ENCODE peak calls at places on chromosome 22, in seven cellular contexts. J is HEK293T; S is fibroblast of the conjunctiva; D is pancreas; K is activated naive CD8-positive, alpha-beta T cell treated with anti-CD3 and anti-CD28 coated beads, Interleukin-2, amount 50 U/mL, for 24 hours; G is GM03348; Y is epithelial cell of prostate. V is an unnamed sample.

GRCh38 chr22:50581950-50582561 is 593 bp downstream of the CHKB start:
- DNase-seq in J (peak; percentile 28), S (no peak), D (no peak), K (peak; percentile 38), G (no peak), Y (no peak), V (no peak)

GRCh38 chr22:27842994-27843431 is 41.5 kb upstream of the MN1 start:
- DNase-seq in J (no peak), S (peak; percentile 62), D (no peak), K (no peak), G (peak; percentile 69), Y (no peak), V (no peak)

GRCh38 chr22:32311551-32312071 is 46.1 kb upstream of the RFPL3 start:
- DNase-seq in J (no peak), S (no peak), D (no peak), K (no peak), G (no peak), Y (no peak), V (no peak)

GRCh38 chr22:42714768-42715430 is 5.8 kb downstream of the A4GALT start:
- DNase-seq in J (no peak), S (no peak), D (no peak), K (no peak), G (no peak), Y (no peak), V (no peak)

GRCh38 chr22:31139866-31140716 is at the start of gene PLA2G3:
- DNase-seq in J (no peak), S (peak; percentile 8), D (no peak), K (no peak), G (peak; percentile 54), Y (no peak), V (peak; percentile 90)

GRCh38 chr22:31039393-31039792 is 41.7 kb upstream of the SMTN start:
- DNase-seq in J (no peak), S (peak; percentile 40), D (no peak), K (no peak), G (peak; percentile 79), Y (no peak), V (no peak)

GRCh38 chr22:30763815-30764686 is 69.4 kb downstream of the OSBP2 start:
- DNase-seq in J (peak; percentile 84), S (peak; percentile 74), D (peak; percentile 63), K (peak; percentile 47), G (peak; percentile 82), Y (peak; percentile 78), V (peak; percentile 44)

GRCh38 chr22:38271927-38272372 is 860 bp downstream of the TMEM184B start:
- DNase-seq in J (no peak), S (no peak), D (peak; percentile 63), K (no peak), G (no peak), Y (no peak), V (peak; percentile 72)

GRCh38 chr22:50691521-50691920 is 18.9 kb downstream of the SHANK3 start:
- DNase-seq in J (no peak), S (peak; percentile 17), D (no peak), K (peak; percentile 29), G (no peak), Y (no peak), V (no peak)

GRCh38 chr22:19730662-19731360 is 7.5 kb downstream of the GP1BB start:
- DNase-seq in J (peak; percentile 89), S (peak; percentile 59), D (peak; percentile 85), K (peak; percentile 90), G (peak; percentile 95), Y (no peak), V (peak; percentile 84)

GRCh38 chr22:49657275-49657973 is 170.2 kb downstream of the BRD1 start:
- DNase-seq in J (no peak), S (no peak), D (no peak), K (peak; percentile 77), G (no peak), Y (no peak), V (peak; percentile 73)

GRCh38 chr22:31192513-31192912 is 19.6 kb upstream of the LIMK2 start:
- DNase-seq in J (no peak), S (peak; percentile 78), D (no peak), K (no peak), G (peak; percentile 36), Y (no peak), V (no peak)

GRCh38 chr22:44091021-44091721 is 67.1 kb downstream of the PARVB start:
- DNase-seq in J (peak; percentile 38), S (no peak), D (no peak), K (peak; percentile 49), G (peak; percentile 26), Y (no peak), V (no peak)

GRCh38 chr22:38298312-38299000 is 18.8 kb downstream of the CSNK1E start:
- DNase-seq in J (peak; percentile 73), S (peak; percentile 63), D (no peak), K (peak; percentile 58), G (no peak), Y (peak; percentile 96), V (no peak)

GRCh38 chr22:29215012-29215860 is 9.5 kb downstream of the EMID1 start:
- DNase-seq in J (no peak), S (no peak), D (no peak), K (no peak), G (no peak), Y (no peak), V (no peak)

GRCh38 chr22:27990879-27991278 is 71.8 kb upstream of the PITPNB start:
- DNase-seq in J (peak; percentile 89), S (peak; percentile 9), D (no peak), K (no peak), G (no peak), Y (no peak), V (no peak)

GRCh38 chr22:17606472-17606871 is 22.1 kb downstream of the ATP6V1E1 start:
- DNase-seq in J (no peak), S (peak; percentile 4), D (no peak), K (no peak), G (no peak), Y (no peak), V (no peak)

GRCh38 chr22:31825513-31825912 is 71.7 kb downstream of the DEPDC5 start:
- DNase-seq in J (no peak), S (no peak), D (no peak), K (no peak), G (no peak), Y (peak; percentile 14), V (no peak)

GRCh38 chr22:40153186-40153585 is 24.5 kb upstream of the TNRC6B start:
- DNase-seq in J (no peak), S (no peak), D (no peak), K (no peak), G (no peak), Y (no peak), V (no peak)

GRCh38 chr22:37485006-37485713 is 1.0 kb downstream of the MFNG start:
- DNase-seq in J (no peak), S (no peak), D (no peak), K (peak; percentile 61), G (no peak), Y (no peak), V (no peak)

GRCh38 chr22:44191036-44191454 is 10.3 kb downstream of the PARVG start:
- DNase-seq in J (no peak), S (no peak), D (no peak), K (peak; percentile 53), G (peak; percentile 39), Y (no peak), V (no peak)

GRCh38 chr22:31377609-31378008 is 21.8 kb upstream of the DRG1 start:
- DNase-seq in J (no peak), S (no peak), D (no peak), K (no peak), G (no peak), Y (no peak), V (no peak)

GRCh38 chr22:39612811-39613548 is 42.4 kb downstream of the CACNA1I start:
- DNase-seq in J (no peak), S (no peak), D (no peak), K (peak; percentile 20), G (no peak), Y (no peak), V (no peak)

GRCh38 chr22:35892192-35892591 is 136.4 kb downstream of the RBFOX2 start:
- DNase-seq in J (no peak), S (peak; percentile 30), D (no peak), K (no peak), G (peak; percentile 67), Y (no peak), V (no peak)

GRCh38 chr22:33922268-33922667 is 2.0 kb upstream of the LARGE1 start:
- DNase-seq in J (peak; percentile 33), S (no peak), D (peak; percentile 30), K (peak; percentile 5), G (peak; percentile 40), Y (no peak), V (no peak)

GRCh38 chr22:44363214-44363979 is 50.6 kb upstream of the SHISAL1 start:
- DNase-seq in J (no peak), S (peak; percentile 50), D (peak; percentile 53), K (no peak), G (peak; percentile 94), Y (no peak), V (peak; percentile 88)